ENCODE peak calls at places on chromosomes 13 and 19, in eight cellular contexts. X, Q, O, D, L, B, R and V are unnamed samples.
A peak's percentile ranks its signal among the peaks of the same experiment; 100 is the strongest.

GRCh38 chr19:15111758-15112157 is 4.6 kb downstream of the SYDE1 start:
- DNase-seq in R (no peak), L (no peak), Q (no peak), D (no peak), B (no peak), X (no peak), O (no peak), V (no peak)

GRCh38 chr19:31139871-31140505 is 209.2 kb downstream of the TSHZ3 start:
- DNase-seq in D (no peak), B (no peak), L (no peak), X (no peak), O (no peak), R (no peak), Q (no peak), V (no peak)

GRCh38 chr13:24858953-24859352 is 95.0 kb downstream of the RNF17 start:
- DNase-seq in L (no peak), Q (no peak), O (no peak), B (no peak), X (no peak), R (no peak), D (no peak), V (no peak)

GRCh38 chr19:1512671-1513491 is at the start of gene ADAMTSL5:
- DNase-seq in L (peak; percentile 33), X (peak; percentile 87), D (no peak), B (peak; percentile 52), R (no peak), Q (peak; percentile 53), O (no peak), V (no peak)

GRCh38 chr13:84362777-84363176 is 480.5 kb upstream of the SLITRK1 start:
- DNase-seq in X (no peak), Q (no peak), B (no peak), D (no peak), L (no peak), R (no peak), O (no peak), V (no peak)

GRCh38 chr13:92355213-92355612 is 871.4 kb upstream of the GPC6 start:
- DNase-seq in X (no peak), R (no peak), B (no peak), L (no peak), O (no peak), Q (peak; percentile 74), D (no peak), V (no peak)

GRCh38 chr19:1136201-1136600 is 32.4 kb downstream of the GPX4 start:
- DNase-seq in O (no peak), X (no peak), L (no peak), D (no peak), R (no peak), Q (peak; percentile 90), B (no peak), V (no peak)

GRCh38 chr19:42831221-42832019 is 48.1 kb downstream of the PSG1 start:
- DNase-seq in O (no peak), Q (no peak), D (no peak), R (no peak), X (no peak), L (no peak), B (no peak), V (no peak)

GRCh38 chr13:19910336-19911072 is 47.1 kb upstream of the ZMYM5 start:
- DNase-seq in Q (no peak), B (no peak), D (no peak), R (no peak), X (no peak), O (no peak), L (no peak), V (no peak)